ENCODE peak calls at places on chromosomes 3 and 15, in nine cellular contexts. One of them, this sample, is unnamed.

GRCh38 chr3:14416453-14416852 is 14.0 kb downstream of the SLC6A6 start:
- DNase-seq in upper lobe of right lung: no peak
- DNase-seq in naive thymus-derived CD4-positive, alpha-beta T cell: no peak
- DNase-seq in CD8-positive, alpha-beta memory T cell: no peak
- DNase-seq in GM23248: no peak
- DNase-seq in astrocyte: no peak
- DNase-seq in tibial artery: no peak
- DNase-seq in aorta: no peak
- DNase-seq in pancreas: no peak
- DNase-seq in this sample: no peak

GRCh38 chr15:59222906-59223579 is 16.4 kb downstream of the LDHAL6B start:
- DNase-seq in upper lobe of right lung: no peak
- DNase-seq in naive thymus-derived CD4-positive, alpha-beta T cell: no peak
- DNase-seq in CD8-positive, alpha-beta memory T cell: no peak
- DNase-seq in GM23248: no peak
- DNase-seq in astrocyte: no peak
- DNase-seq in tibial artery: no peak
- DNase-seq in aorta: no peak
- DNase-seq in pancreas: no peak
- DNase-seq in this sample: no peak

GRCh38 chr3:58198362-58198761 is 12.4 kb downstream of the DNASE1L3 start:
- DNase-seq in upper lobe of right lung: no peak
- DNase-seq in naive thymus-derived CD4-positive, alpha-beta T cell: no peak
- DNase-seq in CD8-positive, alpha-beta memory T cell: no peak
- DNase-seq in GM23248: no peak
- DNase-seq in astrocyte: no peak
- DNase-seq in tibial artery: no peak
- DNase-seq in aorta: no peak
- DNase-seq in pancreas: no peak
- DNase-seq in this sample: no peak

GRCh38 chr15:94421711-94422110 is 190.3 kb downstream of the MCTP2 start:
- DNase-seq in upper lobe of right lung: no peak
- DNase-seq in naive thymus-derived CD4-positive, alpha-beta T cell: no peak
- DNase-seq in CD8-positive, alpha-beta memory T cell: no peak
- DNase-seq in GM23248: no peak
- DNase-seq in astrocyte: no peak
- DNase-seq in tibial artery: no peak
- DNase-seq in aorta: no peak
- DNase-seq in pancreas: no peak
- DNase-seq in this sample: no peak

GRCh38 chr3:111708157-111708771 is 113.1 kb upstream of the ZBED2 start:
- DNase-seq in upper lobe of right lung: no peak
- DNase-seq in naive thymus-derived CD4-positive, alpha-beta T cell: no peak
- DNase-seq in CD8-positive, alpha-beta memory T cell: no peak
- DNase-seq in GM23248: no peak
- DNase-seq in astrocyte: no peak
- DNase-seq in tibial artery: no peak
- DNase-seq in aorta: no peak
- DNase-seq in pancreas: no peak
- DNase-seq in this sample: no peak

GRCh38 chr3:170809975-170810357 is 60.0 kb downstream of the RPL22L1 start:
- DNase-seq in upper lobe of right lung: no peak
- DNase-seq in naive thymus-derived CD4-positive, alpha-beta T cell: no peak
- DNase-seq in CD8-positive, alpha-beta memory T cell: no peak
- DNase-seq in GM23248: peak; percentile 70
- DNase-seq in astrocyte: peak; percentile 43
- DNase-seq in tibial artery: no peak
- DNase-seq in aorta: no peak
- DNase-seq in pancreas: no peak
- DNase-seq in this sample: no peak

GRCh38 chr3:18010001-18010400 is 267.6 kb upstream of the TBC1D5 start:
- DNase-seq in upper lobe of right lung: no peak
- DNase-seq in naive thymus-derived CD4-positive, alpha-beta T cell: no peak
- DNase-seq in CD8-positive, alpha-beta memory T cell: no peak
- DNase-seq in GM23248: no peak
- DNase-seq in astrocyte: peak; percentile 11
- DNase-seq in tibial artery: no peak
- DNase-seq in aorta: no peak
- DNase-seq in pancreas: no peak
- DNase-seq in this sample: no peak

GRCh38 chr3:40770046-40770445 is 245.3 kb downstream of the ZNF621 start:
- DNase-seq in upper lobe of right lung: no peak
- DNase-seq in naive thymus-derived CD4-positive, alpha-beta T cell: no peak
- DNase-seq in CD8-positive, alpha-beta memory T cell: no peak
- DNase-seq in GM23248: no peak
- DNase-seq in astrocyte: no peak
- DNase-seq in tibial artery: no peak
- DNase-seq in aorta: no peak
- DNase-seq in pancreas: no peak
- DNase-seq in this sample: no peak

GRCh38 chr3:177740270-177740669 is 543.0 kb upstream of the TBL1XR1 start:
- DNase-seq in upper lobe of right lung: no peak
- DNase-seq in naive thymus-derived CD4-positive, alpha-beta T cell: no peak
- DNase-seq in CD8-positive, alpha-beta memory T cell: no peak
- DNase-seq in GM23248: no peak
- DNase-seq in astrocyte: no peak
- DNase-seq in tibial artery: no peak
- DNase-seq in aorta: no peak
- DNase-seq in pancreas: no peak
- DNase-seq in this sample: no peak

GRCh38 chr3:177735441-177735840 is 538.2 kb upstream of the TBL1XR1 start:
- DNase-seq in upper lobe of right lung: no peak
- DNase-seq in naive thymus-derived CD4-positive, alpha-beta T cell: no peak
- DNase-seq in CD8-positive, alpha-beta memory T cell: no peak
- DNase-seq in GM23248: no peak
- DNase-seq in astrocyte: no peak
- DNase-seq in tibial artery: no peak
- DNase-seq in aorta: no peak
- DNase-seq in pancreas: no peak
- DNase-seq in this sample: no peak

GRCh38 chr3:177743491-177743890 is 546.2 kb upstream of the TBL1XR1 start:
- DNase-seq in upper lobe of right lung: no peak
- DNase-seq in naive thymus-derived CD4-positive, alpha-beta T cell: no peak
- DNase-seq in CD8-positive, alpha-beta memory T cell: no peak
- DNase-seq in GM23248: no peak
- DNase-seq in astrocyte: no peak
- DNase-seq in tibial artery: no peak
- DNase-seq in aorta: no peak
- DNase-seq in pancreas: no peak
- DNase-seq in this sample: no peak

GRCh38 chr3:177742273-177742672 is 545.0 kb upstream of the TBL1XR1 start:
- DNase-seq in upper lobe of right lung: no peak
- DNase-seq in naive thymus-derived CD4-positive, alpha-beta T cell: no peak
- DNase-seq in CD8-positive, alpha-beta memory T cell: no peak
- DNase-seq in GM23248: no peak
- DNase-seq in astrocyte: no peak
- DNase-seq in tibial artery: no peak
- DNase-seq in aorta: no peak
- DNase-seq in pancreas: no peak
- DNase-seq in this sample: no peak

DNA sequence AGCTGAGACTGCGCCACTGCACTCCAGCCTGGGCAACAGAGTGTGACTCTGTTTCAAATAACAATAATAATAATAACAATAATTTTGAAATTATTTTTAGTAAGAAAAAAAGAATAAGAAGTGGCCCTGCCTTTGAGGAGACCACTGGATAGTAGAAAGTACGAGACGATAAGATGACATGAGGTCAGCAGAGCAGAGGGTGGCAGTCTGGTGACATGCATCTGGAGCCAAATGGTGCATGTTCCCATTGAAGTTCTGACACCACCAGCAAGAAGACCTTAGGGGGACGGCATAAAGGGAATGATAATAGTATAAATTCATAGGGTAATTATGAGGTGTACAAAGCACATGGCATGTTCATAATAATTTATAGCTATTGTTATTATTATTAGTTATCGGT is 542.2 kb upstream of the TBL1XR1 start:
- DNase-seq in upper lobe of right lung: no peak
- DNase-seq in naive thymus-derived CD4-positive, alpha-beta T cell: no peak
- DNase-seq in CD8-positive, alpha-beta memory T cell: no peak
- DNase-seq in GM23248: no peak
- DNase-seq in astrocyte: no peak
- DNase-seq in tibial artery: no peak
- DNase-seq in aorta: no peak
- DNase-seq in pancreas: no peak
- DNase-seq in this sample: no peak
- H3K27ac ChIP-seq in upper lobe of right lung: no peak overlapping the region
- H3K27ac ChIP-seq in naive thymus-derived CD4-positive, alpha-beta T cell: no peak overlapping the region
- H3K27ac ChIP-seq in CD8-positive, alpha-beta memory T cell: no peak overlapping the region
- H3K27ac ChIP-seq in GM23248: no peak overlapping the region
- H3K27ac ChIP-seq in astrocyte: no peak overlapping the region
- H3K27ac ChIP-seq in tibial artery: no peak overlapping the region
- H3K27ac ChIP-seq in aorta: no peak overlapping the region
- H3K27ac ChIP-seq in pancreas: no peak overlapping the region
- H3K27ac ChIP-seq in this sample: no peak overlapping the region

DNA sequence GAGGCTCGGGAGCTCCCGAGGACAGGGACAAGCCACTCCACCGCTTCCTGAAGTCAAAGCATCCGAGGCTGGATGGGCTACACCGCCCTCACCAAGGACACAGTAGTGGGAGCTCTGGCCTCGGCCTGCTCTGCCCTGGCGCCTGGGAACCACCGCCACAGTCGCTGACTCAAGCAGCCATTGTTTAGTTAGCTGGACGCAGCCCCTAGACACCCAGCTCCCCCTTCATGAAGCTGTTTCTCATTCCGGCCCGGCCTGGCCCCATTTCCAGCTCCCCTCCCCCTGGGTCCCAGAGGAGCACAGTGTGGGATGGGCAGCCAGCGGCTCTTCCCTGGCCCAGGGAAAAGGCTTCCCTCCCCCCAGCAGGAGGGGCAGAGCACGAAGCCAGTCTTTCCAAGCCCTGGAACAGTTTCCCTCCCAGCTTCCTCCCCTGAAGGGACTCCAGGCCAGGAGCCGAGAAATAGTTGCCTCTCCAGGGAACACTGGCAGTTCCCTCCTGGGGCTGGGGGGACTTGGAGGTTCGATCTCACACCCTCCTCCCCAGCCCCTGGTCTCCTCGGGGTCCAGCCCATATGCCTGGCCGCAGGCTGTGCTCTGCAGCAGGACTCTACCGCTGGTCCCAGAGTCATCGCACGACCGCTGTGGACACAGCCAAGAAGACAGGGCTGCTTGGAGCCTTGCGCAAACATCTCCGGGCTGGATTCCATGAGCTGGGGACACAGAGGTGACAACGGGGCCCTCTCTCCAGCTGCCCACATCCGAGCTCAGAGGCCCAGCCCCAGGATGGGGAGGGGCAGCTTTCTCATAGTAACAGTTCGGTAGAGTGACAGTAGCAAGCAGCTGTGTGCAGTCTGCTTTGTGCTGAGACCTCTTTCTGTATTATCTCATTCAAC is 10.0 kb downstream of the PLXND1 start:
- DNase-seq in upper lobe of right lung: peak; percentile 88
- DNase-seq in naive thymus-derived CD4-positive, alpha-beta T cell: no peak
- DNase-seq in CD8-positive, alpha-beta memory T cell: no peak
- DNase-seq in GM23248: peak; percentile 95
- DNase-seq in astrocyte: peak; percentile 92
- DNase-seq in tibial artery: peak; percentile 98
- DNase-seq in aorta: peak; percentile 94
- DNase-seq in pancreas: no peak
- DNase-seq in this sample: peak; percentile 77
- H3K4me3 ChIP-seq in upper lobe of right lung: peak overlapping the region; percentile 28
- H3K4me3 ChIP-seq in naive thymus-derived CD4-positive, alpha-beta T cell: no peak overlapping the region
- H3K4me3 ChIP-seq in CD8-positive, alpha-beta memory T cell: no peak overlapping the region
- H3K4me3 ChIP-seq in GM23248: peak overlapping the region; percentile 47
- H3K4me3 ChIP-seq in astrocyte: no peak overlapping the region
- H3K4me3 ChIP-seq in tibial artery: peak overlapping the region; percentile 43
- H3K4me3 ChIP-seq in aorta: no peak overlapping the region
- H3K4me3 ChIP-seq in pancreas: no peak overlapping the region
- H3K4me3 ChIP-seq in this sample: peak overlapping the region; percentile 10

GRCh38 chr3:20027136-20027535 is 13.1 kb upstream of the KAT2B start:
- DNase-seq in upper lobe of right lung: no peak
- DNase-seq in naive thymus-derived CD4-positive, alpha-beta T cell: no peak
- DNase-seq in CD8-positive, alpha-beta memory T cell: no peak
- DNase-seq in GM23248: no peak
- DNase-seq in astrocyte: no peak
- DNase-seq in tibial artery: no peak
- DNase-seq in aorta: no peak
- DNase-seq in pancreas: no peak
- DNase-seq in this sample: no peak

GRCh38 chr3:20023663-20024417 is 11.8 kb upstream of the PP2D1 start:
- DNase-seq in upper lobe of right lung: no peak
- DNase-seq in naive thymus-derived CD4-positive, alpha-beta T cell: no peak
- DNase-seq in CD8-positive, alpha-beta memory T cell: no peak
- DNase-seq in GM23248: no peak
- DNase-seq in astrocyte: no peak
- DNase-seq in tibial artery: no peak
- DNase-seq in aorta: peak; percentile 59
- DNase-seq in pancreas: no peak
- DNase-seq in this sample: no peak

GRCh38 chr3:20028846-20029430 is 11.3 kb upstream of the KAT2B start:
- DNase-seq in upper lobe of right lung: no peak
- DNase-seq in naive thymus-derived CD4-positive, alpha-beta T cell: no peak
- DNase-seq in CD8-positive, alpha-beta memory T cell: no peak
- DNase-seq in GM23248: no peak
- DNase-seq in astrocyte: no peak
- DNase-seq in tibial artery: no peak
- DNase-seq in aorta: no peak
- DNase-seq in pancreas: no peak
- DNase-seq in this sample: no peak

GRCh38 chr3:20022954-20023644 is 11.0 kb upstream of the PP2D1 start:
- DNase-seq in upper lobe of right lung: no peak
- DNase-seq in naive thymus-derived CD4-positive, alpha-beta T cell: no peak
- DNase-seq in CD8-positive, alpha-beta memory T cell: no peak
- DNase-seq in GM23248: no peak
- DNase-seq in astrocyte: no peak
- DNase-seq in tibial artery: no peak
- DNase-seq in aorta: no peak
- DNase-seq in pancreas: no peak
- DNase-seq in this sample: no peak
- H3K27ac ChIP-seq in upper lobe of right lung: no peak overlapping the region
- H3K27ac ChIP-seq in naive thymus-derived CD4-positive, alpha-beta T cell: no peak overlapping the region
- H3K27ac ChIP-seq in CD8-positive, alpha-beta memory T cell: peak overlapping the region; percentile 66
- H3K27ac ChIP-seq in GM23248: no peak overlapping the region
- H3K27ac ChIP-seq in astrocyte: no peak overlapping the region
- H3K27ac ChIP-seq in tibial artery: peak overlapping the region; percentile 59
- H3K27ac ChIP-seq in aorta: peak overlapping the region; percentile 98
- H3K27ac ChIP-seq in pancreas: no peak overlapping the region
- H3K27ac ChIP-seq in this sample: no peak overlapping the region

GRCh38 chr3:131806736-131807135 is 228.1 kb downstream of the CPNE4 start:
- DNase-seq in upper lobe of right lung: no peak
- DNase-seq in naive thymus-derived CD4-positive, alpha-beta T cell: no peak
- DNase-seq in CD8-positive, alpha-beta memory T cell: no peak
- DNase-seq in GM23248: no peak
- DNase-seq in astrocyte: no peak
- DNase-seq in tibial artery: no peak
- DNase-seq in aorta: no peak
- DNase-seq in pancreas: no peak
- DNase-seq in this sample: no peak

GRCh38 chr3:131801566-131801965 is 233.2 kb downstream of the CPNE4 start:
- DNase-seq in upper lobe of right lung: no peak
- DNase-seq in naive thymus-derived CD4-positive, alpha-beta T cell: no peak
- DNase-seq in CD8-positive, alpha-beta memory T cell: no peak
- DNase-seq in GM23248: no peak
- DNase-seq in astrocyte: no peak
- DNase-seq in tibial artery: no peak
- DNase-seq in aorta: no peak
- DNase-seq in pancreas: no peak
- DNase-seq in this sample: no peak

GRCh38 chr3:131804565-131805133 is 230.2 kb downstream of the CPNE4 start:
- DNase-seq in upper lobe of right lung: no peak
- DNase-seq in naive thymus-derived CD4-positive, alpha-beta T cell: no peak
- DNase-seq in CD8-positive, alpha-beta memory T cell: no peak
- DNase-seq in GM23248: peak; percentile 3
- DNase-seq in astrocyte: no peak
- DNase-seq in tibial artery: no peak
- DNase-seq in aorta: no peak
- DNase-seq in pancreas: peak; percentile 75
- DNase-seq in this sample: no peak

GRCh38 chr3:131803113-131803512 is 231.7 kb downstream of the CPNE4 start:
- DNase-seq in upper lobe of right lung: no peak
- DNase-seq in naive thymus-derived CD4-positive, alpha-beta T cell: no peak
- DNase-seq in CD8-positive, alpha-beta memory T cell: no peak
- DNase-seq in GM23248: no peak
- DNase-seq in astrocyte: no peak
- DNase-seq in tibial artery: no peak
- DNase-seq in aorta: no peak
- DNase-seq in pancreas: no peak
- DNase-seq in this sample: no peak

GRCh38 chr3:131802029-131802428 is 232.8 kb downstream of the CPNE4 start:
- DNase-seq in upper lobe of right lung: no peak
- DNase-seq in naive thymus-derived CD4-positive, alpha-beta T cell: no peak
- DNase-seq in CD8-positive, alpha-beta memory T cell: no peak
- DNase-seq in GM23248: no peak
- DNase-seq in astrocyte: no peak
- DNase-seq in tibial artery: no peak
- DNase-seq in aorta: no peak
- DNase-seq in pancreas: no peak
- DNase-seq in this sample: no peak
- H3K4me3 ChIP-seq in upper lobe of right lung: no peak overlapping the region
- H3K4me3 ChIP-seq in naive thymus-derived CD4-positive, alpha-beta T cell: no peak overlapping the region
- H3K4me3 ChIP-seq in CD8-positive, alpha-beta memory T cell: no peak overlapping the region
- H3K4me3 ChIP-seq in GM23248: no peak overlapping the region
- H3K4me3 ChIP-seq in astrocyte: no peak overlapping the region
- H3K4me3 ChIP-seq in tibial artery: no peak overlapping the region
- H3K4me3 ChIP-seq in aorta: no peak overlapping the region
- H3K4me3 ChIP-seq in pancreas: no peak overlapping the region
- H3K4me3 ChIP-seq in this sample: no peak overlapping the region

This sample was measured in AG04450.